ENCODE peak calls at places on chromosomes 1 and 21, in five cellular contexts. O is PC-9, Q is endodermal cell, M is fibroblast of lung, N is fibroblast of mammary gland. X is an unnamed sample.

GRCh38 chr1:234755449-234755863 is 145.5 kb upstream of the IRF2BP2 start:
- DNase-seq in O (no peak), Q (no peak), M (peak), N (peak), X (peak)

GRCh38 chr1:5877683-5878530 is 114.3 kb downstream of the NPHP4 start:
- DNase-seq in O (no peak), Q (no peak), M (no peak), N (no peak), X (no peak)

GRCh38 chr21:39630827-39631226 is 18.1 kb downstream of the B3GALT5 start:
- DNase-seq in O (no peak), Q (no peak), M (peak), N (peak), X (peak)

GRCh38 chr1:30744060-30744756 is 13.4 kb downstream of the LAPTM5 start:
- DNase-seq in O (no peak), Q (no peak), M (no peak), N (peak), X (peak)

GRCh38 chr1:98044071-98044697 is 123.3 kb upstream of the DPYD start:
- DNase-seq in O (no peak), Q (peak), M (no peak), N (no peak), X (no peak)

GRCh38 chr1:96313216-96313615 is 408.4 kb upstream of the PTBP2 start:
- DNase-seq in O (no peak), Q (no peak), M (peak), N (peak), X (peak)

GRCh38 chr21:44424608-44425306 is 30.6 kb upstream of the LRRC3 start:
- DNase-seq in O (no peak), Q (no peak), M (no peak), N (no peak), X (no peak)

GRCh38 chr1:31788825-31789256 is 24.7 kb upstream of the ADGRB2 start:
- DNase-seq in O (peak), Q (no peak), M (peak), N (peak), X (peak)

GRCh38 chr21:16086121-16086520 is 356.3 kb downstream of the USP25 start:
- DNase-seq in O (no peak), Q (no peak), M (no peak), N (peak), X (no peak)

GRCh38 chr21:37870229-37870628 is 46.0 kb downstream of the KCNJ6 start:
- DNase-seq in O (no peak), Q (no peak), M (no peak), N (no peak), X (no peak)

GRCh38 chr1:84192681-84193080 is 48.6 kb downstream of the PRKACB start:
- DNase-seq in O (no peak), Q (no peak), M (no peak), N (no peak), X (no peak)

GRCh38 chr21:31354122-31354521 is 10.1 kb upstream of the TIAM1 start:
- DNase-seq in O (peak), Q (no peak), M (no peak), N (peak), X (no peak)

GRCh38 chr1:1907098-1907736 is 7.8 kb upstream of the CALML6 start:
- DNase-seq in O (no peak), Q (no peak), M (no peak), N (no peak), X (peak)

GRCh38 chr1:226633541-226634155 is 85.1 kb downstream of the STUM start:
- DNase-seq in O (no peak), Q (no peak), M (no peak), N (no peak), X (no peak)

GRCh38 chr1:68213843-68214242 is 18.5 kb downstream of the WLS start:
- DNase-seq in O (no peak), Q (no peak), M (no peak), N (peak), X (peak)

GRCh38 chr1:228497817-228498216 is 10.6 kb downstream of the RNF187 start:
- DNase-seq in O (no peak), Q (peak), M (no peak), N (no peak), X (no peak)

GRCh38 chr1:234855851-234856250 is 245.9 kb upstream of the IRF2BP2 start:
- DNase-seq in O (no peak), Q (peak), M (no peak), N (no peak), X (no peak)

GRCh38 chr1:178183796-178184195 is 89.9 kb downstream of the RASAL2 start:
- DNase-seq in O (no peak), Q (no peak), M (no peak), N (no peak), X (no peak)

GRCh38 chr1:241355311-241356010 is 1.5 kb downstream of the RGS7 start:
- DNase-seq in O (no peak), Q (no peak), M (no peak), N (no peak), X (no peak)

GRCh38 chr1:66984491-66984890 is 59.7 kb downstream of the MIER1 start:
- DNase-seq in O (no peak), Q (no peak), M (no peak), N (no peak), X (no peak)

GRCh38 chr1:248842781-248843331 is 4.8 kb downstream of the ZNF672 start:
- DNase-seq in O (no peak), Q (peak), M (no peak), N (no peak), X (no peak)

GRCh38 chr1:108610073-108610472 is 50.2 kb downstream of the EEIG2 start:
- DNase-seq in O (no peak), Q (no peak), M (peak), N (no peak), X (peak)

GRCh38 chr1:31848381-31848897 is 32.6 kb upstream of the SPOCD1 start:
- DNase-seq in O (no peak), Q (peak), M (no peak), N (no peak), X (no peak)

GRCh38 chr1:33004628-33005027 is 32.1 kb downstream of the AK2 start:
- DNase-seq in O (no peak), Q (no peak), M (peak), N (peak), X (peak)

GRCh38 chr1:165828581-165829329 is 1.3 kb downstream of the UCK2 start:
- DNase-seq in O (peak), Q (peak), M (peak), N (peak), X (peak)

GRCh38 chr1:44390277-44390676 is 14.8 kb upstream of the RNF220 start:
- DNase-seq in O (peak), Q (no peak), M (peak), N (peak), X (peak)

GRCh38 chr1:161848676-161849075 is 82.6 kb downstream of the ATF6 start:
- DNase-seq in O (no peak), Q (no peak), M (no peak), N (peak), X (peak)

GRCh38 chr1:94270801-94271203 is 33.4 kb upstream of the ARHGAP29 start:
- DNase-seq in O (peak), Q (no peak), M (peak), N (peak), X (peak)

GRCh38 chr1:101122452-101123166 is 97.0 kb upstream of the DPH5 start:
- DNase-seq in O (no peak), Q (no peak), M (peak), N (no peak), X (no peak)

GRCh38 chr21:33874161-33874560 is 41.4 kb downstream of the ATP5PO start:
- DNase-seq in O (no peak), Q (no peak), M (no peak), N (no peak), X (no peak)

GRCh38 chr21:25461730-25462129 is 145.6 kb downstream of the MRPL39 start:
- DNase-seq in O (no peak), Q (no peak), M (peak), N (no peak), X (peak)

GRCh38 chr1:231184891-231185290 is 23.0 kb downstream of the TRIM67 start:
- DNase-seq in O (no peak), Q (no peak), M (no peak), N (no peak), X (no peak)

GRCh38 chr1:30686236-30686635 is 37.1 kb downstream of the MATN1 start:
- DNase-seq in O (no peak), Q (peak), M (no peak), N (no peak), X (no peak)

GRCh38 chr1:14765773-14766172 is 167.3 kb downstream of the KAZN start:
- DNase-seq in O (no peak), Q (no peak), M (no peak), N (no peak), X (no peak)

GRCh38 chr1:75392278-75392677 is 218.6 kb downstream of the SLC44A5 start:
- DNase-seq in O (no peak), Q (no peak), M (peak), N (no peak), X (no peak)

GRCh38 chr1:185369786-185370185 is 52.7 kb upstream of the IVNS1ABP start:
- DNase-seq in O (no peak), Q (no peak), M (peak), N (peak), X (peak)

DNA sequence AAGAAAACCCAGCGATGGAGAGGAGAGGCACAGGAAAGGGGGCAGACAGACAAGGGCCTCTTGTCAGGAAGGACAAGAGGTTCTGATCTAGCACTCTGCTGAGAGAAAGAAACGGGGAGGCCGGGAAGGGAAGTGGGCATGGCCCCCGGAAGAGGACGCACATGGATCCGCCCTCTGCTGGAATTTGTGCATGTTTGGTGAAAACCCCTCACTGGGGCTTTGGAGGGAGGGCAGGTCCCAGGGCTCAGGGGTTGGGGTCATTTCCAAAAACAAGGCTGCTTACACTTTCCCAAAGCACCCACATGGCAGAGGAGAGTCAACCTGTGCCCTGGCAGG is 32.4 kb upstream of the ECE1 start:
- DNase-seq in O (no peak), Q (peak), M (peak), N (no peak), X (no peak)
- TF ChIP-seq CTCF in O (no peak), Q (no peak), M (no peak), N (no peak), X (no peak)

GRCh38 chr1:47591801-47592200 is 154.0 kb downstream of the FOXD2 start:
- DNase-seq in O (no peak), Q (no peak), M (no peak), N (no peak), X (no peak)

GRCh38 chr1:47593001-47593568 is 155.2 kb downstream of the FOXD2 start:
- DNase-seq in O (no peak), Q (peak), M (no peak), N (no peak), X (no peak)

GRCh38 chr1:47590523-47591225 is 152.8 kb downstream of the FOXD2 start:
- DNase-seq in O (no peak), Q (peak), M (no peak), N (no peak), X (no peak)

GRCh38 chr1:47593598-47594285 is 155.9 kb downstream of the FOXD2 start:
- DNase-seq in O (no peak), Q (peak), M (no peak), N (no peak), X (no peak)

DNA sequence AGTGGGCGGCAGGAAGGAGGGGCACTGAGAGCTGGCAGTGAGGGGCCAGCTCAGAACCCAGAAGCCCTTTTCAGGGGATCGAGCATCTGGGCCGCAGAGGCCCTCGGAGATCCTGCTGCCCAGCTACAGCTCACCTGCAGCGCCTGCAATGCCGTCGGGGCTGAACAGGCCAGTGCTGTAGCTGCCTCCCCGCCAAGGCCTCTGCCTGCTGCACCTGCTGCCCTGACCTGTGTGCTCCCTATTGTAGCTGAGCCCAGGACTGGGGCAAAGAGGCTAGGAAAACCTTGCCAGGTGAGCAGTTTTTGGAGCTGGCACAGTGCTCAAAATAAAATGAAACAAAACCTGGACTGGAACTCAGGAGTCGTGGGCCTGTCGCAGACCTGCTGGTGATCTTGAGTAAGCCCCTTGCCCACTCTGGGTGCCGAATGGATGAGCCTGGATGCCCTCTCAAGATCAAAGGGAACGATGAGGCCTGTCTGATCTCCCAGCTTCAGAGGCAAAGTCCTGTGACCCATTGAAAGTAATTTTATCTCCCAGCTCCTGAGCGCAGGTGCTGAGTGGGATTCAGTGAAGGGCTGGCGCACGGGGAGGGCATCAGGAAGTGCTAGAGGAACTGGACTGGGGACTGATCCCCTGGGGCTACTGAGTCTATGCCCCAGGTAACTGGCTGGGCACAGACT is 154.6 kb downstream of the FOXD2 start:
- DNase-seq in O (no peak), Q (peak), M (no peak), N (no peak), X (no peak)
- H3K4me3 ChIP-seq in O (no peak), Q (no peak), M (no peak), N (no peak), X (no peak)

GRCh38 chr1:153968400-153968799 is 698 bp downstream of the CREB3L4 start:
- DNase-seq in O (no peak), Q (no peak), M (no peak), N (no peak), X (no peak)
- TF ChIP-seq CTCF in O (no peak), Q (no peak), M (no peak), N (no peak), X (no peak)

GRCh38 chr1:153789478-153790148 is 14.4 kb downstream of the SLC27A3 start:
- DNase-seq in O (no peak), Q (peak), M (no peak), N (no peak), X (no peak)
- H3K4me3 ChIP-seq in O (no peak), Q (no peak), M (peak), N (no peak), X (peak)

GRCh38 chr1:81312272-81312754 is 488.4 kb upstream of the ADGRL2 start:
- DNase-seq in O (no peak), Q (peak), M (no peak), N (no peak), X (no peak)

GRCh38 chr1:81314497-81314896 is 486.2 kb upstream of the ADGRL2 start:
- DNase-seq in O (no peak), Q (no peak), M (no peak), N (no peak), X (no peak)

GRCh38 chr1:81317191-81317590 is 483.5 kb upstream of the ADGRL2 start:
- DNase-seq in O (no peak), Q (no peak), M (no peak), N (no peak), X (no peak)

GRCh38 chr1:81313289-81313688 is 487.4 kb upstream of the ADGRL2 start:
- DNase-seq in O (no peak), Q (no peak), M (no peak), N (no peak), X (no peak)
- TF ChIP-seq CTCF in O (no peak), Q (no peak), M (no peak), N (no peak), X (no peak)

GRCh38 chr1:205444300-205444930 is 11.4 kb downstream of the BLACAT1 start:
- DNase-seq in O (no peak), Q (no peak), M (peak), N (no peak), X (peak)
- H3K4me3 ChIP-seq in O (no peak), Q (peak), M (no peak), N (no peak), X (no peak)